ENCODE peak calls at places on chromosomes 5 and 9, in nine cellular contexts. B is Caki2; I is Karpas-422; Q is lower leg skin; X is RCC 7860; O is HT-29; P is central memory CD8-positive, alpha-beta T cell; U is erythroblast; J is choroid plexus epithelial cell. H is an unnamed sample.

GRCh38 chr9:35579130-35579529 is 25.9 kb upstream of the TESK1 start:
- DNase-seq in U (no peak), P (no peak), B (no peak), J (no peak), X (peak), O (no peak), Q (no peak), I (no peak), H (peak)

GRCh38 chr9:90774682-90775081 is 26.9 kb upstream of the SYK start:
- DNase-seq in B (no peak), J (no peak), Q (no peak), P (no peak), U (no peak), O (no peak), I (peak), X (no peak), H (no peak)

GRCh38 chr9:6552738-6553121 is 92.8 kb downstream of the GLDC start:
- DNase-seq in P (no peak), J (peak), Q (no peak), X (no peak), B (no peak), I (no peak), O (no peak), U (no peak), H (no peak)

GRCh38 chr9:136901516-136902258 is 15.4 kb downstream of the TRAF2 start:
- DNase-seq in J (peak), P (peak), I (no peak), U (no peak), B (peak), X (peak), O (peak), Q (peak), H (peak)

GRCh38 chr9:92890761-92891160 is 12.9 kb upstream of the ZNF484 start:
- DNase-seq in X (no peak), Q (no peak), U (no peak), J (no peak), I (no peak), O (no peak), P (no peak), B (no peak), H (no peak)

GRCh38 chr9:34654317-34655083 is 2.5 kb downstream of the IL11RA start:
- DNase-seq in X (no peak), U (no peak), I (no peak), J (no peak), B (no peak), O (no peak), P (no peak), Q (no peak), H (no peak)

GRCh38 chr9:752201-752600 is 89.3 kb upstream of the DMRT1 start:
- DNase-seq in X (peak), J (peak), Q (no peak), U (no peak), I (no peak), P (no peak), B (peak), O (no peak), H (no peak)

GRCh38 chr5:105639511-105639910 is 2031.2 kb downstream of the EFNA5 start:
- DNase-seq in O (no peak), X (no peak), J (no peak), I (no peak), B (no peak), Q (no peak), U (no peak), P (no peak), H (no peak)

GRCh38 chr9:97889941-97890557 is 32.3 kb downstream of the TRMO start:
- DNase-seq in J (peak), I (peak), X (no peak), U (peak), B (no peak), P (peak), Q (no peak), O (peak), H (no peak)

H was measured in epithelial cell of proximal tubule.